ENCODE peak calls at places on chromosomes 3 and 15, in five cellular contexts. J is fibroblast of lung; M is activated effector memory CD4-positive, alpha-beta T cell treated with anti-CD3 and anti-CD28 coated beads, Interleukin-2, amount 50 U/mL, for 16 hours; P is lower lobe of right lung; Q is AG08396. W is an unnamed sample.

GRCh38 chr15:56327721-56328502 is 37.3 kb upstream of the TEX9 start:
- DNase-seq in J (peak), M (no peak), P (no peak), Q (no peak), W (no peak)

GRCh38 chr3:176663819-176664218 is 533.5 kb downstream of the TBL1XR1 start:
- DNase-seq in J (peak), M (no peak), P (no peak), Q (peak), W (peak)

GRCh38 chr3:105233056-105233455 is 133.7 kb upstream of the ALCAM start:
- DNase-seq in J (no peak), M (no peak), P (no peak), Q (peak), W (no peak)

GRCh38 chr3:30493912-30494311 is 112.5 kb upstream of the TGFBR2 start:
- DNase-seq in J (peak), M (no peak), P (no peak), Q (no peak), W (no peak)

GRCh38 chr3:30548605-30549004 is 57.8 kb upstream of the TGFBR2 start:
- DNase-seq in J (no peak), M (peak), P (no peak), Q (no peak), W (no peak)

GRCh38 chr15:55791576-55792400 is 48.8 kb upstream of the PRTG start:
- DNase-seq in J (peak), M (no peak), P (peak), Q (peak), W (no peak)

GRCh38 chr15:40456738-40457137 is 14.0 kb upstream of the CHST14 start:
- DNase-seq in J (no peak), M (no peak), P (no peak), Q (no peak), W (no peak)

GRCh38 chr3:155232605-155233004 is 60.9 kb downstream of the STRIT1 start:
- DNase-seq in J (peak), M (no peak), P (no peak), Q (peak), W (peak)

GRCh38 chr15:78234515-78235040 is at the start of gene ACSBG1:
- DNase-seq in J (no peak), M (no peak), P (no peak), Q (no peak), W (peak)

GRCh38 chr3:39234705-39235104 is 42.3 kb upstream of the XIRP1 start:
- DNase-seq in J (no peak), M (peak), P (no peak), Q (no peak), W (peak)

GRCh38 chr3:1945698-1946097 is 153.0 kb upstream of the CNTN4 start:
- DNase-seq in J (no peak), M (no peak), P (no peak), Q (no peak), W (no peak)

GRCh38 chr3:17894434-17895060 is 152.1 kb upstream of the TBC1D5 start:
- DNase-seq in J (peak), M (no peak), P (peak), Q (peak), W (peak)

GRCh38 chr3:128584412-128585020 is 66.1 kb downstream of the RPN1 start:
- DNase-seq in J (peak), M (no peak), P (peak), Q (peak), W (peak)

GRCh38 chr3:45914362-45915077 is 28.2 kb downstream of the CCR9 start:
- DNase-seq in J (no peak), M (no peak), P (no peak), Q (no peak), W (no peak)

GRCh38 chr3:114451051-114451451 is 157.2 kb downstream of the TIGIT start:
- DNase-seq in J (peak), M (no peak), P (no peak), Q (no peak), W (peak)

GRCh38 chr3:158748237-158748828 is 16.1 kb upstream of the RARRES1 start:
- DNase-seq in J (peak), M (no peak), P (peak), Q (no peak), W (no peak)

GRCh38 chr15:31197497-31198414 is 96.2 kb upstream of the TRPM1 start:
- DNase-seq in J (no peak), M (peak), P (peak), Q (peak), W (peak)

GRCh38 chr3:42874749-42875148 is 930 bp downstream of the CYP8B1 start:
- DNase-seq in J (no peak), M (no peak), P (no peak), Q (no peak), W (no peak)

W was measured in MM.1S.